ENCODE peak calls at places on chromosome 10, in six cellular contexts. L is fibroblast of lung, T is left lung, N is BE2C, Z is prostate gland, X is transverse colon. K is an unnamed sample.

GRCh38 chr10:100697070-100697469 is 48.3 kb upstream of the PAX2 start:
- DNase-seq in L (peak; percentile 22), T (no peak), N (no peak), Z (no peak), X (no peak), K (no peak)

GRCh38 chr10:96299383-96299782 is 4.9 kb upstream of the DNTT start:
- DNase-seq in L (no peak), T (no peak), N (no peak), Z (no peak), X (no peak), K (no peak)

GRCh38 chr10:132365102-132365501 is 31.9 kb upstream of the PWWP2B start:
- DNase-seq in L (no peak), T (no peak), N (no peak), Z (no peak), X (no peak), K (no peak)

GRCh38 chr10:11846542-11846941 is 23.4 kb downstream of the PROSER2 start:
- DNase-seq in L (no peak), T (no peak), N (no peak), Z (no peak), X (no peak), K (no peak)

GRCh38 chr10:106515206-106515790 is 649.2 kb downstream of the SORCS1 start:
- DNase-seq in L (no peak), T (no peak), N (no peak), Z (peak; percentile 8), X (no peak), K (no peak)

GRCh38 chr10:72316748-72317435 is 37.8 kb downstream of the DNAJB12 start:
- DNase-seq in L (no peak), T (peak; percentile 80), N (peak; percentile 95), Z (peak; percentile 50), X (peak; percentile 84), K (peak; percentile 88)

GRCh38 chr10:104297697-104298660 is 29.0 kb downstream of the GSTO2 start:
- DNase-seq in L (peak; percentile 75), T (no peak), N (peak; percentile 49), Z (no peak), X (no peak), K (no peak)

GRCh38 chr10:132296671-132297443 is 10.9 kb downstream of the STK32C start:
- DNase-seq in L (no peak), T (peak; percentile 24), N (no peak), Z (no peak), X (no peak), K (no peak)

GRCh38 chr10:109895095-109895818 is 28.1 kb downstream of the XPNPEP1 start:
- DNase-seq in L (peak; percentile 51), T (no peak), N (no peak), Z (no peak), X (no peak), K (peak; percentile 64)

GRCh38 chr10:77391605-77392235 is 245.9 kb downstream of the KCNMA1 start:
- DNase-seq in L (peak; percentile 90), T (peak; percentile 73), N (peak; percentile 86), Z (peak; percentile 61), X (peak; percentile 83), K (peak; percentile 85)

GRCh38 chr10:104350146-104350635 is 3.4 kb upstream of the CFAP58 start:
- DNase-seq in L (peak; percentile 85), T (no peak), N (no peak), Z (peak; percentile 34), X (no peak), K (peak; percentile 31)

GRCh38 chr10:119001717-119002500 is 27.6 kb upstream of the NANOS1 start:
- DNase-seq in L (no peak), T (no peak), N (no peak), Z (no peak), X (no peak), K (no peak)

GRCh38 chr10:48610585-48611093 is 5.8 kb upstream of the ARHGAP22 start:
- DNase-seq in L (no peak), T (no peak), N (no peak), Z (no peak), X (no peak), K (peak; percentile 10)

GRCh38 chr10:100510533-100511308 is 8.9 kb downstream of the SEC31B start:
- DNase-seq in L (no peak), T (no peak), N (no peak), Z (peak; percentile 73), X (no peak), K (no peak)

GRCh38 chr10:67282871-67283270 is 357.0 kb downstream of the LRRTM3 start:
- DNase-seq in L (no peak), T (no peak), N (no peak), Z (no peak), X (no peak), K (no peak)

DNA sequence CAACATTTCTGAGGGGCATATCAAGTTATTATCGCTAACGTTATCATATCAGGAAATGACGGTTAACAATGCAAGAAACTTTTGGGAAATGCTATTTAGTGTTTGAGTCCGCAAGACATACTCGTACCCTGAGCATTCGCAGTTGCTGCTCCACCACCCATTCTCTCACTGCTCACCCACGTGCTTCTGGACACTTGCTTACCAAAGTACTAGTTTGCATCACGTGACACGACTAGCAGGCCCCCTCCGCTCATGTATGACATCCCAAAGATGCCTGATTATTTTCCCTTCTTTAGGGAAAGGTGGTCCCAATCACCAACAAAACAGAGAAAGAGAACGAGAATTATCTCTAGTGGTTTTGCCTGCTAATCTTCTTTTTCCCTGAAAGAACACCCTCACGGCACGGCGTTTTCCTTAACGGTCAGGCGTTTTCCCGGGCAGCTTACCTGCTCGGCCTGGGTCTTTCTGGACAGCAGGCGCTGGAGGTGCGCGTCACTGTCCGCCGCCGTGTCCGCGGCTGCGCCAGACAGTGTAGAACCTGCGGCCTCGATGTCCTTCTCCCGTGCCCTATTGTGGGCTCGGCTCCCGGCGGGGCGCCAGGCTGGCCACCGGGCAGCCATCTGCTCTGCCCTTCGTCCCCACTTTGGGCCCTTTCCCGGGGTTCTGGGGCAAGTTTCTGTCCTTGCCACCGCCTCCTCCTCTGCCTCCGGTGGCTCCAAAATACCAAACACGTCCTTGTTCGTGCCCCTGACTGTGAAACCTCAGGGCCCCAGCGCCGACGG is at the start of gene SUPV3L1:
- DNase-seq in L (peak; percentile 99), T (peak; percentile 93), N (peak; percentile 95), Z (peak; percentile 94), X (peak; percentile 92), K (peak; percentile 96)
- TF ChIP-seq CTCF in L (no peak), T (no peak), N (no peak), Z (peak; percentile 1), X (no peak), K (no peak)

GRCh38 chr10:7952251-7952650 is 102.2 kb upstream of the GATA3 start:
- DNase-seq in L (no peak), T (no peak), N (no peak), Z (no peak), X (no peak), K (no peak)
- H3K4me1 ChIP-seq in L (peaks cover 9% of the 10 kb centered on the region), T (peaks cover 12% of the 10 kb centered on the region), N (peaks cover 3% of the 10 kb centered on the region), Z (peaks cover 3% of the 10 kb centered on the region), X (no peaks in the 10 kb centered on the region), K (no peaks in the 10 kb centered on the region)

DNA sequence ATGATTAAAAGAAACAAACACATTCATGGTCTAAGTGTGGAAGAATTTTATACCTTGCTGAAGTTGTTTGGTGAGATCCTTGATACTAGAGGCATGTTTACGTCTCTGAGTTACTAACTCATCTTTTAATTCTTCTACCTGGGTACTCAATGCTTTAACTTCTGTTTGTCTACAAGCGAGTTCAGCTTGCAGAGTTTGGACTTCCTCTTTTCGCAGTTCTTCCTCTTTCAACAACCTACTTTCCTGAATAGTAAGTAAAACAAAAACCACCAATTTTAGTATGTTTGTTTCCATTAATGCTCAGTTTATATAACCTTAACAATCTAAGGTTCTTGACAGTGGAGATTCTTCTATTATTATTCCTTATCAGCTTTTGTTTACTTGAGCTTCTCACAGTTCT is 42.9 kb downstream of the CCDC186 start:
- DNase-seq in L (no peak), T (no peak), N (no peak), Z (no peak), X (no peak), K (no peak)
- TF ChIP-seq CTCF in L (no peak), T (no peak), N (no peak), Z (no peak), X (no peak), K (no peak)

DNA sequence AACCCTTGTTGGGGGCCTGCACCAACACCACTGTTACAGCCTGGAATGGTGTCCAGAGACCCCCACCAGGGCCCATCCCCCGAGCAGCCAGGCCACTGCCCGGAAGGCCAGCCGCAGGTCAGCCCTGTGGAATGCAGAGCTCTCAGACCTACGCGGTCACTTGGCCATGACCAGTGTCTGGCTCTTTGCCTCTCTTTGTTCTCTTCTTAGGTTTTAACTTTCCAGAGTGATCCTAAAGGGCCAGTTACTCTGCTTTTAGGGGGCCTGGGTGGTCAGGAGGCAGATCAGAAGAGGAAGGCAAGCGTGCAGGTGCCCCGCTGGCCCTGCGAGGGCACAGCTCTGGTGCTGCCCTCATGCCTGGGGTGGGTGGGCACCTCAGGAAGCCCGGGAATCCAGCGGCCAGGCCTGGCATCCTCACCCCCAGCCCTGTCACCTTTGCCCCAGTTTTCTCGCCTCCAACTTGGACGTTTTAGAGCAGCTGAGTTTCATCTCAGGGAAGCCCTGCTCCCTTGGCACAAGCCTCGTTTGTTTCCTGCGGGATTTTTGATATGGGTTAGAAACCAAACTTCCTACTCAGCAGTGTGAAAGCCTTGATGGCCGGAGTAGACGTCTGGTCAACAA is 62.5 kb upstream of the CHST15 start:
- DNase-seq in L (peak; percentile 71), T (no peak), N (no peak), Z (no peak), X (no peak), K (no peak)
- H3K4me1 ChIP-seq in L (peaks cover 11% of the 10 kb centered on the region), T (peaks cover 44% of the 10 kb centered on the region), N (no peaks in the 10 kb centered on the region), Z (peaks cover 4% of the 10 kb centered on the region), X (peaks cover 41% of the 10 kb centered on the region), K (peaks cover 11% of the 10 kb centered on the region)

GRCh38 chr10:27759483-27760281 is 14.1 kb upstream of the MKX start:
- DNase-seq in L (peak; percentile 12), T (no peak), N (no peak), Z (no peak), X (no peak), K (no peak)
- TF ChIP-seq CTCF in L (no peak), T (no peak), N (no peak), Z (no peak), X (no peak), K (no peak)

DNA sequence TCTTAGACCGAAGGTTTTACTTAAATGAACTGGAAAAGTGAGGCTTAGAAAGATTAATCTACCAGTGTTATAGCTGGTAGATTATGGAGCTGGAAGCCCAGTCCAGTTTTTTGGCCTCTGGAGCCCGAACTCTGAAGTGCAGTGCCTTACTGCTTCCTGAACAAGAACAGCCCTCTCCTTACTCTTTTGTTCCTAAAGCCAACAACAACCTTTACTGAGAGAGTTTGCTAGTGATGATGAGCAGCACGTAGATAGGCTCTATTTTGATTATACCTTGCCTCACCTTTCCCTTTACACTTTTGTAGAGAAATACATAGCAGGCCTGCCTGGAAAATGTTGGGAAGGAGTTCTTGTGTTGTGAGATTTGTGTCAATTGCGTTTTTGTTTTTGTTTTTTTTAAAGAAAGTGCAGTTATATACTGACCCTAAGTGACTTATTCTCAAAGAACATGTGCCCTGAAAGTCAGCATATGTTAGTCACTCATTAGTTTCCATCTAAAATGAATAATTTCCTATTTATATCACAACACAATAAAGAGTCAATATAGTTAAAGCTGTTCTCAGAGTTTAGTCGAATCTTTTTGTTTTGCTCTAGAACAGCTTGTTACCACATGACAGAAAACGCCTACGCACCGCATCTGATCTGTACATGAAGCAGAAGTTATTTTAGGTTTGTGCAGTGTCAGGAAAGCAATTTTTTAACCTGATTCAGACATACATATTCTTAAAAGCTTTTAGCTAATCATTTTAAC is 33.0 kb downstream of the PLEKHA1 start:
- DNase-seq in L (no peak), T (no peak), N (no peak), Z (no peak), X (no peak), K (no peak)
- H3K4me1 ChIP-seq in L (peaks cover 2% of the 10 kb centered on the region), T (peaks cover 4% of the 10 kb centered on the region), N (no peaks in the 10 kb centered on the region), Z (no peaks in the 10 kb centered on the region), X (no peaks in the 10 kb centered on the region), K (no peaks in the 10 kb centered on the region)

K was measured in colonic mucosa.